ENCODE peak calls at places on chromosome 10, in ten cellular contexts. H is HCT116, A is gastrocnemius medialis, X is IMR-90, U is heart left ventricle, Q is transverse colon, T is body of pancreas, O is HepG2, J is stomach, M is A549. G is an unnamed sample. For H3K4me1, the result is how much of the 10 kb centered on the place peaks cover.

GRCh38 chr10:17022898-17023297 is 106.7 kb downstream of the CUBN start:
- DNase-seq in H (no peak), A (no peak), X (no peak), U (no peak), Q (no peak), T (no peak), O (no peak), J (no peak), M (no peak), G (no peak)

GRCh38 chr10:1197384-1197783 is 141.2 kb downstream of the WDR37 start:
- DNase-seq in H (no peak), A (no peak), X (no peak), U (no peak), Q (peak), T (no peak), O (no peak), J (no peak), M (no peak), G (peak)

GRCh38 chr10:118983263-118983662 is 46.3 kb upstream of the NANOS1 start:
- DNase-seq in H (no peak), A (no peak), X (no peak), U (no peak), Q (no peak), T (no peak), O (peak), J (peak), M (no peak), G (no peak)

GRCh38 chr10:89793649-89794254 is 92.4 kb downstream of the KIF20B start:
- DNase-seq in H (peak), A (no peak), X (peak), U (peak), Q (no peak), T (peak), O (peak), J (no peak), M (peak), G (peak)

GRCh38 chr10:983401-983800 is 4.8 kb upstream of the GTPBP4 start:
- DNase-seq in H (no peak), A (no peak), X (no peak), U (no peak), Q (no peak), T (no peak), O (no peak), J (no peak), M (no peak), G (no peak)

GRCh38 chr10:33293081-33293480 is 41.4 kb downstream of the NRP1 start:
- DNase-seq in H (no peak), A (no peak), X (no peak), U (no peak), Q (no peak), T (no peak), O (no peak), J (no peak), M (no peak), G (no peak)

GRCh38 chr10:78754269-78755074 is 314.3 kb upstream of the ZMIZ1 start:
- DNase-seq in H (no peak), A (no peak), X (peak), U (no peak), Q (no peak), T (no peak), O (peak), J (no peak), M (no peak), G (no peak)

GRCh38 chr10:89926736-89927135 is 225.3 kb downstream of the KIF20B start:
- DNase-seq in H (no peak), A (no peak), X (no peak), U (no peak), Q (no peak), T (no peak), O (no peak), J (no peak), M (no peak), G (no peak)

GRCh38 chr10:74786126-74786525 is 40.3 kb upstream of the KAT6B start:
- DNase-seq in H (no peak), A (no peak), X (peak), U (no peak), Q (no peak), T (no peak), O (no peak), J (no peak), M (no peak), G (no peak)

GRCh38 chr10:7507887-7508726 is 97.3 kb upstream of the SFMBT2 start:
- DNase-seq in H (no peak), A (no peak), X (no peak), U (no peak), Q (peak), T (no peak), O (no peak), J (no peak), M (no peak), G (no peak)

DNA sequence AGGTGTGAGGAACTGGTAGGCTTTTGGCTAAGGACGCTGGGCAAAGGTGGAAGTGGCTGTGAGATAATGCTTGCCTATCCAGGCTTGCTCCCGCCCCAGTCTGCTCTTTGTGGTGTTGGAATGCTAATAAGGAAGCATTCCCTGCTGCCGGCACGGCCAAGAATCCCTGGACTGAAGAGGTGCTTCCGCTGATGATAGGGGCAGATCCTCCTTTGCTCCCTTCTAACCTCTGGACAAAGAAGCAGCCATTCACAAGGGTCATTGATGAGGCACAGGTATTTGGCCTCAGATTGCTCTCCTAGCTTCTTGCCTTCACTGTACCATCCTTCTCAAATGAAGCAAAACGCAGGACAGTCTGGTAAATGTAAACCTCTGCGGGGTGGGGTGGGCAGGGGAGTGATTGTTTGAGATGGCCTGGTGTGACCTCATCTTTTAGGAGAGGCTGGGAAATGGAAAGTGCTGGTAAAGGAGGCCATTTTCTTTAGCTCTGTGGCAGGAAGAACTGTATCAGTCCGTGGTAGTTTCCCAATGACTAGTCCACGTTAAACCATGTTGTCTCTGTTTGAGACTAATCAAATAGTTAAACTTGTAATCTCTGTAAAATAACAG is 1.7 kb downstream of the PGAM1 start:
- DNase-seq in H (no peak), A (no peak), X (peak), U (no peak), Q (peak), T (peak), O (peak), J (peak), M (no peak), G (peak)
- TF ChIP-seq POLR2A in H (no peak), A (no peak), X (no peak), U (no peak), Q (peak), T (no peak), O (no peak), J (no peak), M (no peak), G (peak)

GRCh38 chr10:132990684-132991545 is 48.5 kb upstream of the CFAP46 start:
- DNase-seq in H (no peak), A (no peak), X (no peak), U (no peak), Q (no peak), T (no peak), O (no peak), J (no peak), M (no peak), G (no peak)
- H3K4me1 ChIP-seq in H (under half), A (under half), X (under half), U (under half), Q (under half), T (under half), O (under half), J (under half), M (under half), G (under half)

GRCh38 chr10:91774571-91774970 is 23.7 kb upstream of the TNKS2 start:
- DNase-seq in H (no peak), A (no peak), X (no peak), U (no peak), Q (no peak), T (no peak), O (no peak), J (no peak), M (no peak), G (no peak)
- TF ChIP-seq POLR2A in H (no peak), A (no peak), X (no peak), U (no peak), Q (no peak), T (no peak), O (no peak), J (no peak), M (no peak), G (no peak)

DNA sequence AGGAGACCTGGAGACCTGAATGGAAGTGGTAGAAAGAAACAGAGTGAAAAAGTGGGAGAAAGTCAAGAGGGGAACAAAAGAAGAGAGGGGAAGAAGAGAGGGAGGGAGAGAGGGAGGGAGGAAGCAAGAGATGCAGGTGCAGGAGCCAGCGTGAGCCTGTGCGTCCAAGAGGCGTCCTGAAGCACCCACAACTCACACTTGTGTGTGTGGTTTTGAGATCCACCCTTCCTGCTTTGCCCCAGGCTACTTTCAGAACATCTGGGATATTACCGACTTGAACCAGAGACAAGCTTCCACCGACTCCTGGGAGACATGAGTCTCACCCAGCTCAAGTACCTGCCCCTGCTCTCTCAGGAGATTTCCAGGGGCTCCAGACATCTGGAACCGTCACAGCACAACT is 9.8 kb downstream of the AFAP1L2 start:
- DNase-seq in H (no peak), A (no peak), X (no peak), U (no peak), Q (no peak), T (no peak), O (no peak), J (no peak), M (no peak), G (no peak)
- H3K4me1 ChIP-seq in H (under half), A (under half), X (under half), U (under half), Q (under half), T (under half), O (under half), J (under half), M (under half), G (under half)

DNA sequence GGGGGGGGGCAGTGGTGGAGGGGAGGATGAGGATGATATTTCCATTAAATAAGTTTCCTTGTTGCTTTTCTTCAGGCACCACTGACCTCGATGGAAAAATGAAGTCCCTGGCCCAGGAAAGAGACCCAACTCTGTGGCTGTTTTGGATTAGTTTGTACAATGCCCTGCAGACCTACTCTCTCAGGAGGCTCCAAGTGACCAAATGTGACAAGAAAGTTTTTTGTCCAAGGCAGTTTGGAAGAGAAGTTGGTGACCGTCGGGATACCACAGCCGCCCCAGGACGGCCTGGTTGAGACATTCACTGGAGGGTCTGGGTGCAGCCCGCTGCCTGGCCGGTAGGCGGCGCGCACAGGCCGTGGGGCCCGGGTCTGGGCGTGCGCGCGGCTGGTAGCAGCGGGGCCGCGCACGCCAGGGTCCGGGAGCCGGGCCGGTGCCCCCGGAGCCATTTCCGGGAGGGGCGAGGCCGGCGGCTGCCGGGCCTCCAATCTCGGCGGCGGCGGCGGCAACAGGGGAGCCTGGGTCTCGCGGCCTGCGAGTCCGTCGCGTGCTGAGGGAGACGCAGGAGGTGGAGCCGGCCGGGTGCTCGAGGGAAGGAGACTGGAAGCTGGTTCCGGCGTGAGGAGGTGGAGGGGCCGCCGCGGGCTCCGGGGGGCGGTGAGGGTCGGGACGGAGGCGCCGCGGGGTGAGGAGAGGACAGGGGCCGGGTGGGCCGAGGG is at the start of gene SGPL1:
- DNase-seq in H (peak), A (peak), X (peak), U (peak), Q (peak), T (peak), O (peak), J (peak), M (peak), G (peak)
- TF ChIP-seq POLR2A in H (peak), A (peak), X (peak), U (no peak), Q (peak), T (peak), O (no peak), J (no peak), M (peak), G (peak)

GRCh38 chr10:110397856-110398255 is 93.1 kb upstream of the SMNDC1 start:
- DNase-seq in H (no peak), A (no peak), X (no peak), U (no peak), Q (no peak), T (no peak), O (no peak), J (no peak), M (no peak), G (no peak)
- H3K4me1 ChIP-seq in H (half or more), A (under half), X (under half), U (under half), Q (under half), T (under half), O (under half), J (under half), M (half or more), G (under half)